ENCODE peak calls at places on chromosomes 1 and 21, in four cellular contexts. I is activated CD4-positive, CD25-positive, alpha-beta regulatory T cell; W is CD8-positive, alpha-beta T cell; N is HTR-8/SVneo. O is an unnamed sample.

GRCh38 chr1:218735436-218735835 is 390.3 kb downstream of the TGFB2 start:
- DNase-seq in I (no peak), W (no peak), N (no peak), O (no peak)

GRCh38 chr1:98920441-98921110 is 84.1 kb downstream of the PLPPR5 start:
- DNase-seq in N (peak; percentile 10), W (no peak), I (no peak), O (no peak)

GRCh38 chr1:20440785-20441200 is 45.2 kb downstream of the CAMK2N1 start:
- DNase-seq in W (peak; percentile 61), N (peak; percentile 63), I (no peak), O (no peak)

GRCh38 chr1:101253976-101254660 is 17.3 kb downstream of the S1PR1 start:
- DNase-seq in W (no peak), I (no peak), N (peak; percentile 24), O (no peak)

GRCh38 chr1:163876546-163876945 is 554.8 kb downstream of the NUF2 start:
- DNase-seq in N (no peak), I (no peak), W (no peak), O (no peak)

GRCh38 chr1:222974496-222974895 is 159.7 kb downstream of the DISP1 start:
- DNase-seq in N (peak; percentile 45), I (no peak), W (no peak), O (no peak)

GRCh38 chr21:34085129-34085528 is 11.8 kb downstream of the MRPS6 start:
- DNase-seq in N (no peak), W (no peak), I (no peak), O (no peak)

GRCh38 chr1:236137285-236137852 is 5.0 kb upstream of the GPR137B start:
- DNase-seq in W (no peak), N (no peak), I (no peak), O (no peak)

GRCh38 chr1:39310015-39310414 is 105.5 kb downstream of the MACF1 start:
- DNase-seq in N (no peak), W (no peak), I (no peak), O (no peak)

GRCh38 chr1:181044449-181044966 is 10.7 kb downstream of the MR1 start:
- DNase-seq in I (no peak), W (peak; percentile 54), N (peak; percentile 62), O (no peak)

O was measured in activated gamma-delta T cell.